ENCODE peak calls at places on chromosomes 16 and 17, in four cellular contexts. F is IMR-90, T is iris pigment epithelial cell, Z is T-helper 2 cell. B is an unnamed sample.

GRCh38 chr16:27401768-27402568 is at the start of gene IL21R:
- DNase-seq in F (peak; percentile 61), T (peak; percentile 67), Z (peak; percentile 77), B (peak; percentile 79)

GRCh38 chr16:11038305-11038704 is 93.9 kb downstream of the CLEC16A start:
- DNase-seq in F (no peak), T (no peak), Z (no peak), B (no peak)

GRCh38 chr16:86338403-86339115 is 171.8 kb upstream of the FOXF1 start:
- DNase-seq in F (no peak), T (no peak), Z (no peak), B (no peak)

GRCh38 chr16:4339909-4340308 is 11.2 kb downstream of the PAM16 start:
- DNase-seq in F (peak; percentile 52), T (no peak), Z (no peak), B (no peak)

GRCh38 chr17:61574542-61575351 is 16.3 kb downstream of the NACA2 start:
- DNase-seq in F (peak; percentile 65), T (peak; percentile 45), Z (no peak), B (peak; percentile 67)

GRCh38 chr17:29562615-29563014 is 4.2 kb downstream of the ABHD15 start:
- DNase-seq in F (no peak), T (no peak), Z (no peak), B (no peak)

GRCh38 chr16:86281435-86281834 is 228.9 kb upstream of the FOXF1 start:
- DNase-seq in F (no peak), T (no peak), Z (no peak), B (no peak)

GRCh38 chr16:15055141-15056053 is 477 bp downstream of the NTAN1 start:
- DNase-seq in F (peak; percentile 23), T (peak; percentile 34), Z (peak; percentile 69), B (peak; percentile 29)

GRCh38 chr17:72790194-72790593 is 302.3 kb downstream of the SLC39A11 start:
- DNase-seq in F (no peak), T (no peak), Z (no peak), B (no peak)

GRCh38 chr17:76371656-76372628 is 12.5 kb upstream of the SPHK1 start:
- DNase-seq in F (peak; percentile 100), T (peak; percentile 98), Z (no peak), B (peak; percentile 93)

GRCh38 chr17:75591722-75592302 is 4.2 kb downstream of the MYO15B start:
- DNase-seq in F (no peak), T (no peak), Z (no peak), B (no peak)

GRCh38 chr16:15953477-15953876 is 4.1 kb downstream of the ABCC1 start:
- DNase-seq in F (no peak), T (no peak), Z (no peak), B (no peak)

GRCh38 chr17:6639014-6639650 is 1.4 kb downstream of the KIAA0753 start:
- DNase-seq in F (no peak), T (no peak), Z (no peak), B (no peak)

GRCh38 chr16:23323224-23324030 is 21.3 kb downstream of the SCNN1B start:
- DNase-seq in F (no peak), T (no peak), Z (no peak), B (no peak)

GRCh38 chr17:19384723-19385391 is 2.1 kb downstream of the MFAP4 start:
- DNase-seq in F (peak; percentile 91), T (peak; percentile 69), Z (no peak), B (peak; percentile 82)

GRCh38 chr16:56352351-56353053 is 72.8 kb downstream of the AMFR start:
- DNase-seq in F (no peak), T (no peak), Z (no peak), B (no peak)

GRCh38 chr17:63544467-63545301 is 5.6 kb upstream of the DCAF7 start:
- DNase-seq in F (no peak), T (no peak), Z (no peak), B (no peak)

GRCh38 chr16:86210403-86211193 is 299.7 kb upstream of the FOXF1 start:
- DNase-seq in F (no peak), T (no peak), Z (no peak), B (no peak)

GRCh38 chr17:80845121-80845862 is 146.3 kb upstream of the CHMP6 start:
- DNase-seq in F (no peak), T (no peak), Z (no peak), B (no peak)

GRCh38 chr16:27408012-27408601 is 6.1 kb downstream of the IL21R start:
- DNase-seq in F (peak; percentile 65), T (peak; percentile 70), Z (no peak), B (peak; percentile 66)

GRCh38 chr17:2453325-2453724 is 52.5 kb upstream of the MNT start:
- DNase-seq in F (no peak), T (no peak), Z (no peak), B (no peak)

GRCh38 chr16:79372504-79373184 is 227.9 kb downstream of the MAF start:
- DNase-seq in F (no peak), T (peak; percentile 59), Z (no peak), B (peak; percentile 88)

GRCh38 chr17:10652984-10653680 is 4.0 kb downstream of the MYH3 start:
- DNase-seq in F (no peak), T (no peak), Z (no peak), B (peak; percentile 5)

GRCh38 chr17:63718981-63719380 is 19.1 kb upstream of the LIMD2 start:
- DNase-seq in F (no peak), T (no peak), Z (no peak), B (no peak)

GRCh38 chr16:89924925-89925307 is 1.8 kb downstream of the TUBB3 start:
- DNase-seq in F (no peak), T (no peak), Z (no peak), B (peak; percentile 26)

GRCh38 chr17:82845163-82845807 is 5.5 kb upstream of the ZNF750 start:
- DNase-seq in F (no peak), T (no peak), Z (no peak), B (no peak)

GRCh38 chr17:34390649-34391048 is 27.6 kb upstream of the CCL1 start:
- DNase-seq in F (no peak), T (no peak), Z (no peak), B (no peak)

GRCh38 chr17:45353047-45353446 is 36.2 kb upstream of the MAP3K14 start:
- DNase-seq in F (no peak), T (no peak), Z (no peak), B (no peak)

GRCh38 chr16:85998868-85999729 is 100.1 kb downstream of the IRF8 start:
- DNase-seq in F (no peak), T (peak; percentile 15), Z (no peak), B (no peak)

GRCh38 chr16:10590342-10590741 is 9.9 kb upstream of the EMP2 start:
- DNase-seq in F (no peak), T (no peak), Z (no peak), B (no peak)

GRCh38 chr17:53462393-53462811 is 360.3 kb upstream of the KIF2B start:
- DNase-seq in F (no peak), T (peak; percentile 31), Z (no peak), B (peak; percentile 2)

GRCh38 chr16:26827386-26827785 is 239.3 kb upstream of the C16orf82 start:
- DNase-seq in F (no peak), T (no peak), Z (no peak), B (no peak)

GRCh38 chr17:74356640-74357465 is 4.8 kb downstream of the BTBD17 start:
- DNase-seq in F (no peak), T (no peak), Z (no peak), B (no peak)

GRCh38 chr17:8470447-8471047 is 34.9 kb downstream of the NDEL1 start:
- DNase-seq in F (no peak), T (no peak), Z (no peak), B (no peak)

GRCh38 chr16:77276686-77277085 is 77.5 kb downstream of the SYCE1L start:
- DNase-seq in F (no peak), T (no peak), Z (no peak), B (no peak)

GRCh38 chr16:13269359-13269758 is 368.0 kb downstream of the SHISA9 start:
- DNase-seq in F (no peak), T (no peak), Z (no peak), B (no peak)

B was measured in RPMI7951.